ENCODE peak calls at places on chromosomes 5 and 9, in six cellular contexts. C, I, L, M, J and V are unnamed samples.

GRCh38 chr9:15622596-15622995 is 69.8 kb downstream of the CCDC171 start:
- DNase-seq in C (no peak), J (no peak), M (no peak), I (peak; percentile 43), L (no peak), V (no peak)

GRCh38 chr9:131304676-131305366 is 15.3 kb downstream of the PLPP7 start:
- DNase-seq in L (peak; percentile 61), I (peak; percentile 32), M (no peak), C (no peak), J (no peak), V (no peak)

GRCh38 chr9:128677787-128678186 is 11.2 kb upstream of the SET start:
- DNase-seq in M (no peak), L (no peak), C (no peak), J (no peak), I (no peak), V (no peak)

GRCh38 chr5:98217138-98217537 is 556.3 kb upstream of the RGMB start:
- DNase-seq in M (no peak), I (no peak), L (no peak), J (no peak), C (no peak), V (no peak)

GRCh38 chr9:34989946-34990635 is 546 bp downstream of the DNAJB5 start:
- DNase-seq in M (no peak), I (peak; percentile 33), J (peak; percentile 74), L (no peak), C (no peak), V (peak; percentile 60)

GRCh38 chr9:135070198-135070951 is 17.1 kb upstream of the OLFM1 start:
- DNase-seq in J (no peak), C (no peak), L (no peak), M (no peak), I (no peak), V (no peak)

GRCh38 chr5:67537439-67538342 is 341.1 kb upstream of the CD180 start:
- DNase-seq in M (no peak), L (no peak), J (no peak), I (no peak), C (no peak), V (no peak)

GRCh38 chr9:33265211-33265885 is 499 bp downstream of the CHMP5 start:
- DNase-seq in J (no peak), L (no peak), I (no peak), C (no peak), M (no peak), V (no peak)

GRCh38 chr5:89059274-89059673 is 176.3 kb upstream of the MEF2C start:
- DNase-seq in L (no peak), I (peak; percentile 47), M (no peak), J (no peak), C (no peak), V (no peak)

GRCh38 chr9:127991017-127991756 is 10.4 kb upstream of the EEIG1 start:
- DNase-seq in I (peak; percentile 43), L (peak; percentile 81), C (no peak), J (no peak), M (no peak), V (no peak)

GRCh38 chr5:103245773-103246172 is 12.8 kb upstream of the MACIR start:
- DNase-seq in L (no peak), J (no peak), C (no peak), M (no peak), I (no peak), V (no peak)

GRCh38 chr9:101601904-101602765 is 7.4 kb upstream of the PPP3R2 start:
- DNase-seq in M (peak; percentile 16), C (no peak), L (peak; percentile 15), J (no peak), I (peak; percentile 62), V (no peak)

GRCh38 chr5:149172261-149172660 is 31.0 kb downstream of the ABLIM3 start:
- DNase-seq in J (no peak), M (peak; percentile 26), I (peak; percentile 97), L (peak; percentile 50), C (no peak), V (no peak)

GRCh38 chr9:120852240-120853018 is 9.7 kb upstream of the PSMD5 start:
- DNase-seq in L (no peak), C (no peak), J (no peak), M (no peak), I (no peak), V (no peak)

GRCh38 chr5:132044207-132044606 is 16.2 kb upstream of the IL3 start:
- DNase-seq in C (no peak), L (no peak), M (no peak), I (no peak), J (no peak), V (no peak)

GRCh38 chr5:98827161-98827560 is 53.7 kb downstream of the RGMB start:
- DNase-seq in C (no peak), J (no peak), L (peak; percentile 17), M (peak; percentile 8), I (peak; percentile 80), V (no peak)

GRCh38 chr9:78046120-78046519 is 14.5 kb upstream of the GNAQ start:
- DNase-seq in J (no peak), L (no peak), M (no peak), C (no peak), I (no peak), V (no peak)

GRCh38 chr9:128887914-128888350 is 6.0 kb downstream of the LRRC8A start:
- DNase-seq in L (no peak), C (no peak), J (no peak), I (no peak), M (no peak), V (no peak)

GRCh38 chr5:38382898-38383297 is 124.5 kb downstream of the EGFLAM start:
- DNase-seq in C (peak; percentile 7), L (peak; percentile 77), M (peak; percentile 46), I (peak; percentile 92), J (peak; percentile 62), V (no peak)

GRCh38 chr9:113633782-113634596 is 170.5 kb downstream of the RGS3 start:
- DNase-seq in I (no peak), L (no peak), C (no peak), J (peak; percentile 10), M (no peak), V (no peak)

GRCh38 chr5:170633235-170634041 is 129.6 kb downstream of the KCNIP1 start:
- DNase-seq in J (peak; percentile 60), M (peak; percentile 36), C (no peak), L (peak; percentile 61), I (peak; percentile 48), V (no peak)
- TF ChIP-seq CTCF in J (no peak), M (no peak), C (peak; percentile 64), L (peak; percentile 42), I (peak; percentile 2), V (no peak)

DNA sequence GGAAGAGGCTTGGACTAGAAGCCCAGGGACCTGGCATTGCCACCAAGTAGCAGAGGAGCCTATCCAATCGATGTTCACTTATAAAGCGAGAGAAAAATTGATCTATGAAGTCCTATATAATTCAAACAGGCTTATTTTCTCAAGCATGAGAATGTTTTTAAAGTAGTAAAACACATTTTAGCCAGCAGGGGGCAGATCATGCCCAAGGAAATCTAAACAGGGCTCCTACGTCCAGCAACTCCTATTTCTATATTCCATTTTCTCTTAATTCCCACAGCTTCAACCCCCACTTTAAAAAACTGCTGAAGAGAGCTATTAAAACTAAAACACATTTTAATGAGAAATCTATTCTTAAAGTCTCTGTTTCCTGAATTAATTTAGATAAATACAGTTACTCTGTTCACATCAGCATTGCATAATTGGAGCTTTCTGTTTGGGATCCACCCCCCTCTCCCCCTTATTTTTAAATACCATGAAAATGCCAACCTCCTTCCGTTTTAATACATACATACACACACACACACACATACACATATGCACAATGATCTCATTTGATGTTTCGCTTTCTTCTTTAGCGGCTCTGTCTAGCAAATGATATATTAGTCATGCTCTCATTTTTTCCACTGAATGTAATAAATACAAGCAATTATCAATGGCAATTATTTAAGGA is 144.9 kb downstream of the MYO10 start:
- DNase-seq in C (no peak), M (no peak), L (peak; percentile 55), J (no peak), I (peak; percentile 95), V (no peak)
- TF ChIP-seq CTCF in C (peak; percentile 74), M (peak; percentile 62), L (peak; percentile 92), J (peak; percentile 70), I (peak; percentile 97), V (peak; percentile 13)

DNA sequence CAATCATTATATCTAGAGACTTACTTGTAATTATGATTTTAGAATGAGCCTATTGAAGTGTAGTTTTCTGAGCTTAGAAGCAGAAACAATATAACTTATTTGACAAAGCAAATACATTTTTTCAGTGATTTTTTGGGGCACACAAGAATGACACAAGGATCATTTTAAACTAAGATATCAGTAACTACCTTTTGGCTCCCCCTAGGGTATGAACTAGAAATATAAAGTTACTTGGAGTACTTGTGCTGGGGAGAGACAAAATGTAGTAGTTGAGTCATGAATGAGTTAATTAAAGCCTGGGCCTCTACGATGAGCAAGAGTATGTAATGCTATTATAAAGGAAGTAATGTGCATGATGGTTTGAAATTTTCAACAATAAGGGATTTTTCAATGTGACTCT is 1244.1 kb upstream of the ACO1 start:
- DNase-seq in L (no peak), I (peak; percentile 51), J (no peak), M (no peak), C (no peak), V (no peak)
- TF ChIP-seq CTCF in L (peak; percentile 47), I (peak; percentile 58), J (no peak), M (peak; percentile 7), C (peak; percentile 36), V (no peak)

DNA sequence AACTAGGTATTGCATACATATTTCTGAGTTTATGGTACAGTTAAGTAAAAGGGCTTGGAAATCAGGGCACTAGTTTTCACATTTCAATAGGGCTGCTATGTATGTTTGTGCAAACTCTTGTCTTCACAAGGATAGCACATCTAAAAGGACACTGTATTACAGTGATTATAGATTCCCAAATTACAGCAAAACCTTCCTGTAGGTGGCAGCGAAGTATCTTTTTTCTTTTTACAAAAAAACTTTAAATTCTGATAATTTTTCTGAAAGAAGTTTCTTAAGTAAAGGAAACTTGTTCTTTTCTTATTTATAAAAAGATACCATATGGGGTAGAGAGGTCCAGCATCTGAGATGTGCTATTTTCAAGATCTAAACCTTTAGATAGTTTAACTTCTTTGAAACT is 337.8 kb downstream of the PTPRD start:
- DNase-seq in C (no peak), I (no peak), M (no peak), L (no peak), J (no peak), V (no peak)
- TF ChIP-seq CTCF in C (no peak), I (peak; percentile 35), M (peak; percentile 21), L (no peak), J (peak; percentile 6), V (no peak)

GRCh38 chr5:57277085-57277484 is 103.2 kb downstream of the GPBP1 start:
- DNase-seq in L (no peak), C (no peak), I (peak; percentile 50), M (no peak), J (no peak), V (no peak)
- TF ChIP-seq CTCF in L (peak; percentile 65), C (no peak), I (peak; percentile 55), M (peak; percentile 38), J (no peak), V (no peak)